ENCODE peak calls at places on chromosomes 6 and 20, in ten cellular contexts. K is H9; H is ovary; P is BE2C; G is cardiac muscle cell; E is Peyer's patch; I is upper lobe of right lung; N is pancreas; S is body of pancreas; C is CD8-positive, alpha-beta memory T cell. F is an unnamed sample.

GRCh38 chr6:75275067-75275466 is 9.5 kb downstream of the TMEM30A start:
- DNase-seq in K (no peak), H (no peak), P (no peak), G (peak; percentile 23), E (no peak), I (no peak), N (no peak), S (no peak), C (no peak), F (no peak)

GRCh38 chr6:36838896-36839818 is at the start of gene CPNE5:
- DNase-seq in K (no peak), H (peak; percentile 66), P (no peak), G (no peak), E (no peak), I (no peak), N (peak; percentile 73), S (no peak), C (no peak), F (no peak)

GRCh38 chr6:17059022-17059421 is 42.8 kb upstream of the STMND1 start:
- DNase-seq in K (no peak), H (no peak), P (no peak), G (peak; percentile 10), E (no peak), I (no peak), N (no peak), S (no peak), C (no peak), F (no peak)

GRCh38 chr6:63014290-63014689 is 197.0 kb upstream of the FKBP1C start:
- DNase-seq in K (no peak), H (no peak), P (no peak), G (no peak), E (no peak), I (no peak), N (no peak), S (no peak), C (no peak), F (no peak)

GRCh38 chr6:159395614-159396013 is 226.4 kb downstream of the FNDC1 start:
- DNase-seq in K (no peak), H (no peak), P (no peak), G (no peak), E (no peak), I (no peak), N (no peak), S (no peak), C (no peak), F (no peak)

GRCh38 chr6:105606871-105607421 is 204.1 kb upstream of the PREP start:
- DNase-seq in K (no peak), H (no peak), P (no peak), G (no peak), E (no peak), I (no peak), N (no peak), S (no peak), C (no peak), F (no peak)

GRCh38 chr20:59316911-59317310 is 16.5 kb downstream of the EDN3 start:
- DNase-seq in K (no peak), H (no peak), P (no peak), G (no peak), E (no peak), I (no peak), N (no peak), S (no peak), C (no peak), F (no peak)

GRCh38 chr6:128076843-128077242 is 176.0 kb upstream of the THEMIS start:
- DNase-seq in K (no peak), H (no peak), P (no peak), G (no peak), E (no peak), I (no peak), N (no peak), S (no peak), C (no peak), F (no peak)

GRCh38 chr6:30358340-30358679 is 13.4 kb downstream of the RPP21 start:
- DNase-seq in K (no peak), H (no peak), P (no peak), G (peak; percentile 8), E (no peak), I (no peak), N (no peak), S (no peak), C (no peak), F (no peak)

GRCh38 chr6:7541175-7542064 is at the start of gene DSP:
- DNase-seq in K (peak; percentile 78), H (peak; percentile 38), P (no peak), G (peak; percentile 8), E (no peak), I (peak; percentile 84), N (peak; percentile 95), S (peak; percentile 95), C (no peak), F (no peak)

GRCh38 chr6:47524136-47524840 is 46.7 kb downstream of the CD2AP start:
- DNase-seq in K (no peak), H (no peak), P (no peak), G (peak; percentile 18), E (no peak), I (no peak), N (no peak), S (no peak), C (no peak), F (no peak)

GRCh38 chr6:170584954-170585498 is 589 bp upstream of the PDCD2 start:
- DNase-seq in K (peak; percentile 56), H (no peak), P (no peak), G (no peak), E (no peak), I (no peak), N (no peak), S (peak; percentile 18), C (no peak), F (no peak)

GRCh38 chr20:58109126-58109880 is 119.2 kb downstream of the ANKRD60 start:
- DNase-seq in K (peak; percentile 4), H (no peak), P (no peak), G (peak; percentile 32), E (no peak), I (no peak), N (no peak), S (no peak), C (no peak), F (no peak)

GRCh38 chr6:7894272-7895124 is 16.1 kb downstream of the TXNDC5 start:
- DNase-seq in K (no peak), H (no peak), P (no peak), G (no peak), E (no peak), I (no peak), N (no peak), S (no peak), C (no peak), F (no peak)

GRCh38 chr6:32933661-32934085 is 7.2 kb downstream of the HLA-DMB start:
- DNase-seq in K (peak; percentile 66), H (peak; percentile 83), P (peak; percentile 80), G (peak; percentile 85), E (peak; percentile 92), I (peak; percentile 83), N (no peak), S (peak; percentile 87), C (peak; percentile 71), F (peak; percentile 60)

GRCh38 chr6:126312013-126312665 is 27.8 kb upstream of the CENPW start:
- DNase-seq in K (peak; percentile 27), H (no peak), P (peak; percentile 8), G (peak; percentile 13), E (no peak), I (no peak), N (no peak), S (no peak), C (no peak), F (no peak)

GRCh38 chr20:54476336-54476928 is 1.0 kb downstream of the DOK5 start:
- DNase-seq in K (no peak), H (no peak), P (no peak), G (no peak), E (no peak), I (no peak), N (no peak), S (no peak), C (no peak), F (no peak)

DNA sequence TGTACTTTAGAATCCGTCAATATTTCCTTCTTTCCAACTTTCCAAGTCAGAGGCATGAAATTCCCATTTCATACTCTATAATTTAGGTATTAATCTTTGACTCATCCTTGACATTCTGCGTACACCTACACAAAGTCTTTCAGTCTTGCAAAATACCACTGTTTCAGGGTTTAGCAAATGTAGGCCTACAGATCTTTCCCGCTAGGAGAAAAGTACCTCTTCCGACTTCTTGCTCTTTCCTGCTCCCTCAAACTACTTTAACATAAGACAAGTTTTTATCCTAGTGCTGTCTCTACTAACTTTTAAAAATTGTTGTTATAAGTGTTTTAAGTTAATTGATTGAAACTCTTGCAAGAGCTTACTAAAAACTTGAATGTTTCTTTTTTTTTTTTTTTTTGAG is 18.3 kb upstream of the PHACTR1 start:
- DNase-seq in K (no peak), H (no peak), P (no peak), G (no peak), E (no peak), I (no peak), N (no peak), S (no peak), C (no peak), F (no peak)
- H3K9me3 ChIP-seq in K (no peaks in the 10 kb centered on the region), H (no peaks in the 10 kb centered on the region), P (no peaks in the 10 kb centered on the region), G (no peaks in the 10 kb centered on the region), E (no peaks in the 10 kb centered on the region), I (no peaks in the 10 kb centered on the region), N (no peaks in the 10 kb centered on the region), S (no peaks in the 10 kb centered on the region), C (no peaks in the 10 kb centered on the region), F (no peaks in the 10 kb centered on the region)

GRCh38 chr20:41560971-41561370 is 57.2 kb downstream of the CHD6 start:
- DNase-seq in K (no peak), H (no peak), P (no peak), G (no peak), E (no peak), I (no peak), N (no peak), S (no peak), C (no peak), F (no peak)
- H3K9me3 ChIP-seq in K (peaks cover 7% of the 10 kb centered on the region), H (no peaks in the 10 kb centered on the region), P (no peaks in the 10 kb centered on the region), G (no peaks in the 10 kb centered on the region), E (no peaks in the 10 kb centered on the region), I (no peaks in the 10 kb centered on the region), N (no peaks in the 10 kb centered on the region), S (no peaks in the 10 kb centered on the region), C (no peaks in the 10 kb centered on the region), F (no peaks in the 10 kb centered on the region)

GRCh38 chr20:42634096-42634495 is 555.6 kb downstream of the PTPRT start:
- DNase-seq in K (no peak), H (no peak), P (no peak), G (no peak), E (no peak), I (no peak), N (no peak), S (no peak), C (no peak), F (no peak)

DNA sequence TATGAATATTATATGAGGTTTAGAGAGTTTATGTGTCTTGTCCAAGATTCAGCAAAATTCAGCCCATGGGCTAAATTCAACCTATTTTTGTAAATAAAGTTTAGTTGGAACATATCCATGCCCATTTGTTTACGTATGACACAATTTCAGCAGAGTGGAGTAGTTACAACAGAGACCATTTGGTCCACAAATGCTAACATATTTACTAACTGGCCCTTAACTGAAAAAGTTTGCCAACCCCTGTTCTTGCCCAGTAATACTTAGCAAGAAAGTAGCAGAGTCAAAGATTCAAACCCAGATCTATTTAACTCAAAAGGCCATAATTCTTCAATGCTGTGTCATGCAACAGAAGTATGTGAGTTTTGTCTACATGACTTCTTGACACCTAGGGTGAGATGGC is 561.0 kb downstream of the PTPRT start:
- DNase-seq in K (no peak), H (no peak), P (no peak), G (no peak), E (no peak), I (no peak), N (no peak), S (no peak), C (no peak), F (no peak)
- H3K9me3 ChIP-seq in K (peaks cover 4% of the 10 kb centered on the region), H (no peaks in the 10 kb centered on the region), P (no peaks in the 10 kb centered on the region), G (no peaks in the 10 kb centered on the region), E (no peaks in the 10 kb centered on the region), I (no peaks in the 10 kb centered on the region), N (no peaks in the 10 kb centered on the region), S (no peaks in the 10 kb centered on the region), C (no peaks in the 10 kb centered on the region), F (no peaks in the 10 kb centered on the region)

GRCh38 chr6:45442716-45443115 is 65.0 kb upstream of the SUPT3H start:
- DNase-seq in K (no peak), H (no peak), P (no peak), G (peak; percentile 33), E (no peak), I (no peak), N (no peak), S (no peak), C (no peak), F (no peak)
- H3K9me3 ChIP-seq in K (no peaks in the 10 kb centered on the region), H (no peaks in the 10 kb centered on the region), P (no peaks in the 10 kb centered on the region), G (no peaks in the 10 kb centered on the region), E (no peaks in the 10 kb centered on the region), I (no peaks in the 10 kb centered on the region), N (no peaks in the 10 kb centered on the region), S (no peaks in the 10 kb centered on the region), C (no peaks in the 10 kb centered on the region), F (no peaks in the 10 kb centered on the region)

F was measured in effector memory CD4-positive, alpha-beta T cell.